ENCODE peak calls at places on chromosomes 2 and 18, in ten cellular contexts. Z is tibial nerve, B is ovary, F is heart left ventricle, I is lower leg skin, L is adrenal gland, R is GM12891, U is spleen, H is body of pancreas, P is breast epithelium. N is an unnamed sample.

GRCh38 chr2:201070966-201071304 is 536 bp downstream of the HYCC2 start:
- DNase-seq in Z (no peak), L (no peak), U (no peak), P (no peak), B (no peak), R (no peak), I (no peak), F (no peak), H (no peak), N (no peak)

GRCh38 chr18:23237524-23238151 is 102.4 kb downstream of the CABLES1 start:
- DNase-seq in R (peak; percentile 69), H (no peak), Z (no peak), P (peak; percentile 71), L (peak; percentile 34), U (peak; percentile 86), B (peak; percentile 67), I (no peak), F (peak; percentile 52), N (peak; percentile 70)

GRCh38 chr2:71880846-71881610 is 266.6 kb downstream of the CYP26B1 start:
- DNase-seq in B (no peak), H (no peak), P (no peak), Z (peak; percentile 32), I (peak; percentile 58), U (no peak), F (no peak), L (peak; percentile 83), R (no peak), N (peak; percentile 50)

GRCh38 chr2:69149631-69150215 is 136.7 kb downstream of the ANTXR1 start:
- DNase-seq in P (no peak), I (no peak), R (no peak), Z (no peak), H (no peak), L (peak; percentile 58), F (peak; percentile 35), U (no peak), B (peak; percentile 75), N (peak; percentile 77)

GRCh38 chr2:15773846-15774245 is 166.5 kb upstream of the MYCN start:
- DNase-seq in H (no peak), I (no peak), P (no peak), R (no peak), F (no peak), L (no peak), Z (no peak), B (no peak), U (no peak), N (no peak)

GRCh38 chr2:240611601-240612210 is 13.6 kb upstream of the GPR35 start:
- DNase-seq in B (no peak), R (no peak), H (no peak), I (no peak), F (no peak), P (no peak), U (peak; percentile 58), L (no peak), Z (peak; percentile 0), N (no peak)

GRCh38 chr2:194087569-194087968 is 1569.5 kb upstream of the SLC39A10 start:
- DNase-seq in U (no peak), H (no peak), R (no peak), L (no peak), I (no peak), F (no peak), Z (no peak), B (no peak), P (no peak), N (no peak)

GRCh38 chr2:171081649-171082111 is 79.0 kb downstream of the TLK1 start:
- DNase-seq in U (no peak), Z (no peak), I (no peak), F (no peak), R (no peak), P (no peak), L (no peak), H (no peak), B (no peak), N (no peak)

GRCh38 chr2:38260469-38260868 is 116.6 kb downstream of the ATL2 start:
- DNase-seq in P (no peak), F (no peak), Z (no peak), B (no peak), L (no peak), I (no peak), R (no peak), U (no peak), H (no peak), N (no peak)

GRCh38 chr18:59273936-59274928 is 978 bp upstream of the RAX start:
- DNase-seq in B (no peak), Z (no peak), L (no peak), I (no peak), F (no peak), R (no peak), U (peak; percentile 51), H (no peak), P (no peak), N (no peak)

GRCh38 chr2:154698238-154698788 is at the start of gene KCNJ3:
- DNase-seq in R (no peak), B (no peak), F (no peak), I (no peak), Z (no peak), L (no peak), P (no peak), U (no peak), H (no peak), N (no peak)

DNA sequence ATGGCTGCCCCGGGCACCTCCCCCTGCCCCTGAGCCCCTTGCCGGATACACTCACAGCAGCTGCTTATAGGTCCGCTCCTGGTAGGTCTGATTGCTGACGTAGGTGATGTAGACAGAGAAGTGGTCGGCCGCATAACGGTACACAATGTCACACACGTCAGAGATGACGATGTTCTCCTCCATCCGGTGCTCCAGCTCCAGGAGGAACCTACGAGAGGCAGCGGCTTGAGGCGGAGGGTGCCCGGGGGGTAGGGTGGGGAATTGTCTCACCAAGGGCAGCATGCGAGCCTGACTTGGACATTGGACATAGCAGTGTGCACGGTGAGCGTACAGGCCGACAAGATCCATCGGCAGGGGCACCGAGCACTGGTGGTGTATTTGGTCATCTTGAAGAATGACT is 22.8 kb downstream of the SNORC start:
- DNase-seq in B (no peak), H (no peak), R (no peak), P (peak; percentile 48), U (peak; percentile 54), L (peak; percentile 19), F (no peak), I (no peak), Z (no peak), N (no peak)
- TF ChIP-seq POLR2A in B (no peak), H (no peak), R (no peak), P (no peak), U (no peak), L (no peak), F (no peak), I (no peak), Z (no peak), N (no peak)

DNA sequence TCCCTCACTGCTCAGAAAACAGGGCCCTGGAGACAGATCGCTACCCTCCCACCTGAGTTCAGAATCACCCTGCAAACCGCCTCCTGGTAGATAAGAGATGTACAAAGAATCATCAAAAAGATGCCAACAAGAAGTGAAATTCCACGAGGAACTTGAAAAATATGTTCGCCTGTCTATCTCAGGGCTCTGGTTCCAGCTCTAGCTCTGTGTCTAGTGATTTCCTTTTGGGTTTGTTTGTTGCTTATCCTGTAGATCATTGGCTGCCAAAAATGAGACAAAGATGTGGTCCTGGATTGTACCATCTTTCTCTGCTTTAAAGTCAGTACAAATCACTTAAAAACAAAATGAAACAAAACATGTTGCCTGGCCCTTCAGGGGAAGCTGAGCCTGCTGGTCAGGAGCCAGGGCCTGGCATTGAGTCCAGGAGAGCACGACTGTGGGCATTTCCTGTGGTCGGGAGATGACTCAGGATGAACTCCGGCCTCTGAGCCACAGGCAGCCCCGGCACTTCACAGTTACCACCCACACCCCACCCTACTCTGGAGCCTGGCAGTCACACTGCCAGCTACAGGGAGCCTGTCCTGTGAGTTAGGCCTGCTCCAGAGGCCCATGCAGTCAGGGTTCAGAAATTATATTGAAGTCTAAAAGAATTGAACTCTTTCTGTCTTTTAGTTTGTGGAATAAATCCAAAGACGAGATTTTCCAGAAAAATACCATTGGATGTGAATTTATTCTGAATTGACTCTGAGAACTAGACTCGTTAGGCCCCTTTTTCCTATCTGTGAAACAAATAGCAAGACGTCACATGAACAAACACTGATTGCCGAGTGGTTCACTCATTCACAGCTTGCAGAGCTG is 8.0 kb upstream of the ITGB6 start:
- DNase-seq in P (peak; percentile 82), Z (peak; percentile 34), R (no peak), F (peak; percentile 37), I (peak; percentile 59), B (peak; percentile 50), L (peak; percentile 85), U (peak; percentile 82), H (peak; percentile 43), N (peak; percentile 57)
- TF ChIP-seq POLR2A in P (no peak), Z (no peak), R (no peak), F (no peak), I (no peak), B (no peak), L (no peak), U (no peak), H (peak; percentile 22), N (no peak)

DNA sequence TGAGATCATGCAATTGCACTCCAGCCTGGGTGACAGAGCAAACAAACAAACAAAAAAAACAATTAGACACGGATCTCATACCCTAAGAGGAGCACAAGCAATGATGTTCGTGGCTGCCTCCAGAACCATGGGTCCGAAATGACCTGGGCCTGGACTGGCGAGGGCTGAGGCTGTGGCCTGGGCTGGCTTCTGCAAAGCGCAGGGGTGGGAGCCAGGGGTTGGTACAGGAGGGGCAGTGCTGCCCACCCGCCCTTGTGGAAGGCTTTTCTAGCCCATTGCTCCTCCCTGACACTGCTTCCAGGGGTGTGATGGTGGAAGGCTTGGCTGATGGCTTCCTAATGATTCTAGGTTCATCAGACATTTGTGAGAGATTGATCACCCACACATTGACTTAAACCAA is 167.8 kb downstream of the FHOD3 start:
- DNase-seq in Z (no peak), I (no peak), U (no peak), L (no peak), P (no peak), B (no peak), H (no peak), F (no peak), R (no peak), N (no peak)
- TF ChIP-seq POLR2A in Z (no peak), I (no peak), U (no peak), L (no peak), P (no peak), B (no peak), H (no peak), F (no peak), R (no peak), N (no peak)

GRCh38 chr18:48928787-48929186 is 22.0 kb downstream of the SMAD7 start:
- DNase-seq in U (peak; percentile 96), P (no peak), L (no peak), I (no peak), B (peak; percentile 38), R (no peak), F (peak; percentile 61), Z (no peak), H (peak; percentile 42), N (no peak)
- TF ChIP-seq POLR2A in U (no peak), P (no peak), L (no peak), I (no peak), B (no peak), R (no peak), F (no peak), Z (no peak), H (no peak), N (no peak)

GRCh38 chr2:86562485-86562890 is 755 bp downstream of the CHMP3 start:
- DNase-seq in Z (no peak), I (no peak), P (no peak), B (no peak), L (no peak), U (no peak), R (no peak), F (no peak), H (no peak), N (no peak)
- TF ChIP-seq POLR2A in Z (no peak), I (no peak), P (no peak), B (no peak), L (peak; percentile 29), U (no peak), R (no peak), F (no peak), H (no peak), N (no peak)